ENCODE peak calls at places on chromosome 7, in four cellular contexts. C, U, E and N are unnamed samples.

GRCh38 chr7:66353547-66353946 is 148.4 kb downstream of the TPST1 start:
- DNase-seq in C (peak; percentile 56), U (no peak), E (no peak), N (no peak)

GRCh38 chr7:129778770-129779601 is 167.5 kb downstream of the NRF1 start:
- DNase-seq in C (peak; percentile 54), U (no peak), E (no peak), N (peak; percentile 22)

GRCh38 chr7:6218324-6218723 is 54.1 kb downstream of the CYTH3 start:
- DNase-seq in C (no peak), U (no peak), E (no peak), N (no peak)

GRCh38 chr7:129671276-129671675 is 59.8 kb downstream of the NRF1 start:
- DNase-seq in C (no peak), U (no peak), E (no peak), N (no peak)

GRCh38 chr7:90582164-90582563 is 14.0 kb upstream of the CDK14 start:
- DNase-seq in C (no peak), U (no peak), E (no peak), N (no peak)

GRCh38 chr7:84372712-84373111 is 178.1 kb upstream of the SEMA3A start:
- DNase-seq in C (peak; percentile 47), U (no peak), E (no peak), N (no peak)

GRCh38 chr7:108244110-108244509 is 113.9 kb upstream of the LAMB4 start:
- DNase-seq in C (no peak), U (no peak), E (no peak), N (no peak)

GRCh38 chr7:29878081-29878688 is 71.9 kb downstream of the WIPF3 start:
- DNase-seq in C (peak; percentile 67), U (peak; percentile 55), E (peak; percentile 85), N (peak; percentile 76)

GRCh38 chr7:101163281-101164070 is 1.9 kb downstream of the VGF start:
- DNase-seq in C (peak; percentile 30), U (no peak), E (peak; percentile 91), N (peak; percentile 47)

GRCh38 chr7:148505955-148506354 is 84.6 kb upstream of the C7orf33 start:
- DNase-seq in C (no peak), U (no peak), E (no peak), N (no peak)

GRCh38 chr7:72152171-72153131 is 259.7 kb downstream of the CALN1 start:
- DNase-seq in C (no peak), U (no peak), E (no peak), N (no peak)

GRCh38 chr7:102260856-102261255 is 25.8 kb upstream of the SH2B2 start:
- DNase-seq in C (peak; percentile 54), U (no peak), E (no peak), N (no peak)

GRCh38 chr7:158720107-158720506 is 15.5 kb upstream of the NCAPG2 start:
- DNase-seq in C (no peak), U (no peak), E (no peak), N (no peak)

GRCh38 chr7:50119815-50120637 is 27.0 kb upstream of the ZPBP start:
- DNase-seq in C (no peak), U (peak; percentile 80), E (peak; percentile 78), N (peak; percentile 19)

GRCh38 chr7:130486963-130487324 is 4.9 kb upstream of the MEST start:
- DNase-seq in C (no peak), U (no peak), E (no peak), N (peak; percentile 47)

GRCh38 chr7:112889268-112889667 is 99.1 kb upstream of the TMEM168 start:
- DNase-seq in C (no peak), U (no peak), E (no peak), N (no peak)

GRCh38 chr7:4270268-4270667 is 411.8 kb upstream of the FOXK1 start:
- DNase-seq in C (no peak), U (no peak), E (no peak), N (no peak)

GRCh38 chr7:131897790-131898165 is 341.4 kb upstream of the PODXL start:
- DNase-seq in C (no peak), U (no peak), E (no peak), N (no peak)
- H3K9me2 ChIP-seq in C (no peaks in the 10 kb centered on the region), U (no peaks in the 10 kb centered on the region), E (no peaks in the 10 kb centered on the region), N (no peaks in the 10 kb centered on the region)

GRCh38 chr7:408651-409343 is 110.8 kb downstream of the PDGFA start:
- DNase-seq in C (no peak), U (no peak), E (no peak), N (no peak)
- H3K9me2 ChIP-seq in C (no peaks in the 10 kb centered on the region), U (no peaks in the 10 kb centered on the region), E (no peaks in the 10 kb centered on the region), N (no peaks in the 10 kb centered on the region)

DNA sequence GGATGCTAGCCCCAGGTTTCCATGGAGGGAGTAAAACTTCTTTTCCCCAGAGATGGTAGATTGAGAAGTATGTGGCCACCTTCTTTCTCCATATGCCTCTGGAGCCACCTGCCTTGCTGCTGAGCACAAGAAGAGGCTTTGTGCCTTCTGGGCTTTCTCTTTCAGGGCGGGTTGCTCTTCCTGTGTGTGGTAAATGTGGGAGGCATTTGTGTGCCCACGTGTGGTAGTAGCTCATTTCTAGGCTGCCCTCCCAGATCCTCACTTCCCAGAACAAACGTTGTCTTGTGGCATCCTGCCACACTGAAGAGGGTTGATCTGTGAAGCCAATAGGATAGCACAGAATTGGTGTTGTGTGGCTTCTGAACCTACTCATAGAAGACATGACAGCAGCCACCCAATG is 342.0 kb upstream of the PODXL start:
- DNase-seq in C (peak; percentile 66), U (no peak), E (no peak), N (peak; percentile 15)
- H3K9me2 ChIP-seq in C (no peaks in the 10 kb centered on the region), U (no peaks in the 10 kb centered on the region), E (no peaks in the 10 kb centered on the region), N (no peaks in the 10 kb centered on the region)

DNA sequence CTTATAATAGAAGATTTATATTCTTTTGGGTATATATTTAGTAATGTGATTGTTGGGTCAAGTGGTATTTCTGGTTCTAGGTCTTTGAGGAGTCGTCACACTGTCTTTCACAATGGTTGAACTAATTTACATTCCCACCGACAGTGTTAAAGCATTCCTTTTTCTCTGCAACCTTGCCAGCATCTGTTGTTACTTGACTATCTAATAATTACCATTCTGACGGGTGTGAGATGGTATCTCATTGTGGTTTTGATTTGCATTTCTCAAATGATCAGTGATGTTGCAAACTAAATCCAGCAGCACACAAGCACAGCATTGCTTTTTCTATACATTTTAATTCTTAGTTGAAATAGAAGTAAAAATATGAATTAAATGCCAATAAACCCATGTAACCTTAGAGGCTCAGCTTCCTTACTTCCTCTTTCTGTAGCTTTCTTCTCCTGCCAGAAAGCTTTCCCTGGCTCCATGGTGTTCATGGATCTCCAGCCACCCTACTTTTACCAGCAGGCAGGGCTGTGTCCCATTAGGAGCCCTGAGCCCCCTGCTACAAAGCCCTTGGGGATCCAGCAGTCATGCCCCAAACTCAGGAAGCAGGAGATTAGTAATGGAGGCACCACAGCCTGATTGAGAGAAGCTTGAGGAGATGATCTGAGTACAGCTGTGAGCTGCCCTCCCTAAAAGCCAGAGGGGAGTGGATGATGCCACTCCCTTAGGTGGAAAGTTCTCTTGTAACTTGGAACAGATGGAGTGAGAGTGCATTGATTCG is 158.6 kb downstream of the TMEM178B start:
- DNase-seq in C (no peak), U (no peak), E (no peak), N (no peak)
- H3K9me2 ChIP-seq in C (no peaks in the 10 kb centered on the region), U (no peaks in the 10 kb centered on the region), E (no peaks in the 10 kb centered on the region), N (no peaks in the 10 kb centered on the region)

GRCh38 chr7:155682484-155682883 is 38.0 kb downstream of the RBM33 start:
- DNase-seq in C (no peak), U (no peak), E (no peak), N (no peak)

GRCh38 chr7:155681663-155682062 is 37.2 kb downstream of the RBM33 start:
- DNase-seq in C (no peak), U (no peak), E (no peak), N (no peak)

GRCh38 chr7:155683098-155683497 is 38.6 kb downstream of the RBM33 start:
- DNase-seq in C (no peak), U (no peak), E (no peak), N (no peak)

GRCh38 chr7:155680124-155680523 is 35.7 kb downstream of the RBM33 start:
- DNase-seq in C (no peak), U (no peak), E (no peak), N (no peak)

DNA sequence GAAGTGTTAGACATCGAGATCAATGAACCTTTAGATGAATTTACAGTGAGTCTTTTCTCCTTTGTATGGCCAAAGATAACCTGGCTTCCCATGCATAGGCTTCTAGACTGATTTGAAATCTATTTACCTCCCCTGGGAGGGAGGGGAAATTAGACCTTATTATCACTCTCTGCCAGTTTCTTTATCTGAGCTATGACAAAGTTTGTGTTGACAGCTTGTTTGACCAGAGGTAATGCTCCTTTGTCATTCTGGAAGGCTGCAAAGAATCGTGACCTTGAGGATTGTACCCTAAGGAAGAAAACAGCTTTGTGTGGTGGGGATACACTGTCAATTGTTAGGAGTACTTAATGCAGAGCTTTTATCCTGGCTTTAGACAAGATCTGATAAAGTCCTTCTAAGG is 36.4 kb downstream of the RBM33 start:
- DNase-seq in C (no peak), U (no peak), E (no peak), N (no peak)
- H3K9me2 ChIP-seq in C (no peaks in the 10 kb centered on the region), U (no peaks in the 10 kb centered on the region), E (no peaks in the 10 kb centered on the region), N (no peaks in the 10 kb centered on the region)

GRCh38 chr7:131899271-131900030 is 343.0 kb upstream of the PODXL start:
- DNase-seq in C (peak; percentile 29), U (no peak), E (no peak), N (no peak)

GRCh38 chr7:131893627-131894345 is 337.4 kb upstream of the PODXL start:
- DNase-seq in C (peak; percentile 48), U (no peak), E (no peak), N (no peak)

GRCh38 chr7:131895541-131896173 is 339.2 kb upstream of the PODXL start:
- DNase-seq in C (peak; percentile 98), U (no peak), E (no peak), N (peak; percentile 95)

GRCh38 chr7:131896189-131896855 is 339.9 kb upstream of the PODXL start:
- DNase-seq in C (no peak), U (no peak), E (no peak), N (no peak)

DNA sequence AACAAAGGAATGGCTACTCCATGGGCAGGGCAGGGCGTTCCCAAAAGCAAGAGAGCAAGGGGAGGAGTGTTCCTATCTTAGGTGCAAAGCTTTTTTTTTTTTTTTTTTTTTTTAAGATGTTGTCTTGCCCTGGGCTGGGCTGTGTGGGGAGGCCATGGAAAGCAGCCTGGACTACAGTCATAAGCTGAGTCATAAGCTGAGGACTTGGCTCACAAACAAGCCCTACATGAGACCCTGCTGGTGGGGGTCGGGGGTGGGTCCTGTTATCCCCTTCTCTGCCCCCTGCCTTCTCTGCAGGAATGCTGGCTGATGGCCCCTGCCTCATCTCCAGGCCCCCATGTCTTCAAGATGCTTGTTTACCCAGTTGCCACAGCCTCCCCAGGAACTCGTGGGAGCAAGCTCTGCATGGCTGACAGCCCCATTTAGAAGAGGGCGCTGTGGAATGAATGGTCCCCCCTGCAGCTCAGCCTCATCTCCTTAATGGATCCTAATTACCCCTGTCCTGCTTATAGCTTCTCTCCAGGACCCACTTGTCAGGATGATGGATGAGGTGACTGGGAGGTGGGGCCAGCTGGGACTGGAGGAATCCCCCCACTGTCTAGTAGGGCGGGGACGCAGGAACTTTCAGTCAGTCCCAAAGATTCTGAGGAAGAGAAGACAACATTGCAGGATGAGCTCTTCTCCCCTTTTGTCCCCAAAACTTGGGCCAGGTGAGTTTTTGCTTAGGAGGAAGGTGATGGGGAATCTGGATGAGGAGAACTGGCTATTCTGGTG is 340.8 kb upstream of the PODXL start:
- DNase-seq in C (peak; percentile 87), U (no peak), E (no peak), N (peak; percentile 62)
- H3K9me2 ChIP-seq in C (no peaks in the 10 kb centered on the region), U (no peaks in the 10 kb centered on the region), E (no peaks in the 10 kb centered on the region), N (no peaks in the 10 kb centered on the region)

DNA sequence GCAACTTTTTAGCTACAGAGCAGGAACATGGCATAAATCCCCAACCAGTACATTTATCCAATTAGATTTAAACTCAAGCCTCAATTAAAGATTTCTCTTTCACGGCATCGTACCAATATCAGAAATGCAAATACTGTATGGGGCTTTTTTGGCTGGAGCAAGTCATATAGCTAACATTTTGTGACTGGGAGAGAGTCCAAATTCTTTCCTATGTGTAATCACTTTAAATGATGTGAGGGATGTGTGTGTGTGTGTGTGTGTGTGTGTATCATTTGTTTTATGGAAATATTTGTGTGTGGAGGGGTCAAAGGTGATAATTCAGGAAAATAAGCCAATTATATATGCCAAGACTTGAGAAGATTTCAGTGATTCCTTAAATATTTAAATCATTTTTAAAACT is 196.6 kb downstream of the TRIL start:
- DNase-seq in C (no peak), U (no peak), E (no peak), N (peak; percentile 50)
- H3K9me2 ChIP-seq in C (no peaks in the 10 kb centered on the region), U (no peaks in the 10 kb centered on the region), E (no peaks in the 10 kb centered on the region), N (no peaks in the 10 kb centered on the region)